ENCODE peak calls at places on chromosomes 4 and X, in five cellular contexts. N is brain microvascular endothelial cell, K is fibroblast of villous mesenchyme, I is right cardiac atrium, E is AG09309. Y is an unnamed sample.

GRCh38 chr4:147285751-147286150 is 195.1 kb upstream of the EDNRA start:
- DNase-seq in N (no peak), K (no peak), I (no peak), E (no peak), Y (no peak)

GRCh38 chr4:138405934-138406567 is 163.9 kb upstream of the SLC7A11 start:
- DNase-seq in N (peak), K (peak), I (no peak), E (peak), Y (no peak)

GRCh38 chrX:25012793-25013592 is 2.8 kb downstream of the ARX start:
- DNase-seq in N (no peak), K (no peak), I (no peak), E (no peak), Y (no peak)

GRCh38 chr4:88275516-88275915 is 8.8 kb downstream of the PPM1K start:
- DNase-seq in N (peak), K (peak), I (no peak), E (no peak), Y (no peak)

GRCh38 chr4:26235500-26235899 is 85.3 kb upstream of the RBPJ start:
- DNase-seq in N (no peak), K (peak), I (peak), E (peak), Y (no peak)

GRCh38 chr4:52244103-52244772 is 193.1 kb downstream of the SPATA18 start:
- DNase-seq in N (no peak), K (no peak), I (no peak), E (no peak), Y (no peak)

GRCh38 chrX:140505421-140506337 is 810 bp upstream of the SOX3 start:
- DNase-seq in N (no peak), K (no peak), I (no peak), E (no peak), Y (no peak)

GRCh38 chr4:139018971-139019758 is 3.6 kb downstream of the NOCT start:
- DNase-seq in N (no peak), K (peak), I (no peak), E (peak), Y (peak)

GRCh38 chr4:6622744-6623143 is 17.7 kb upstream of the MRFAP1 start:
- DNase-seq in N (no peak), K (no peak), I (no peak), E (no peak), Y (no peak)

GRCh38 chrX:25433307-25433706 is 417.5 kb upstream of the ARX start:
- DNase-seq in N (no peak), K (no peak), I (no peak), E (no peak), Y (no peak)

GRCh38 chr4:26058537-26058936 is 144.5 kb downstream of the SMIM20 start:
- DNase-seq in N (no peak), K (no peak), I (peak), E (no peak), Y (no peak)

GRCh38 chr4:37749398-37749988 is 63.3 kb upstream of the RELL1 start:
- DNase-seq in N (no peak), K (no peak), I (no peak), E (no peak), Y (no peak)

GRCh38 chrX:118823263-118824172 is at the start of gene ZCCHC12:
- DNase-seq in N (peak), K (peak), I (peak), E (no peak), Y (no peak)

GRCh38 chrX:136725446-136726104 is 55.2 kb downstream of the ARHGEF6 start:
- DNase-seq in N (peak), K (peak), I (peak), E (peak), Y (no peak)

GRCh38 chrX:19888419-19888879 is 1.0 kb upstream of the SH3KBP1 start:
- DNase-seq in N (peak), K (peak), I (no peak), E (peak), Y (peak)

GRCh38 chr4:59647500-59647899 is 1552.6 kb upstream of the ADGRL3 start:
- DNase-seq in N (no peak), K (no peak), I (no peak), E (no peak), Y (no peak)

GRCh38 chrX:77160301-77160700 is 286.9 kb upstream of the FGF16 start:
- DNase-seq in N (no peak), K (no peak), I (no peak), E (no peak), Y (no peak)

GRCh38 chr4:133320576-133321170 is 171.6 kb downstream of the PCDH10 start:
- DNase-seq in N (peak), K (peak), I (no peak), E (no peak), Y (no peak)

GRCh38 chr4:82284475-82284857 is 89.3 kb downstream of the HNRNPD start:
- DNase-seq in N (peak), K (no peak), I (no peak), E (no peak), Y (no peak)

GRCh38 chrX:50903387-50904027 is 7.0 kb upstream of the BMP15 start:
- DNase-seq in N (peak), K (peak), I (no peak), E (no peak), Y (no peak)

GRCh38 chr4:152106113-152106763 is 345.4 kb upstream of the GATB start:
- DNase-seq in N (peak), K (peak), I (peak), E (peak), Y (peak)

GRCh38 chr4:153556441-153556815 is 90.3 kb downstream of the TMEM131L start:
- DNase-seq in N (no peak), K (no peak), I (no peak), E (no peak), Y (no peak)

GRCh38 chr4:113849771-113850170 is 88.2 kb upstream of the CAMK2D start:
- DNase-seq in N (no peak), K (peak), I (peak), E (no peak), Y (no peak)

GRCh38 chr4:115278830-115279229 is 165.4 kb upstream of the NDST4 start:
- DNase-seq in N (no peak), K (no peak), I (no peak), E (no peak), Y (no peak)

GRCh38 chr4:99945718-99946345 is 586 bp downstream of the DNAJB14 start:
- DNase-seq in N (no peak), K (peak), I (no peak), E (no peak), Y (no peak)

GRCh38 chr4:57137261-57137660 is 27.1 kb upstream of the IGFBP7 start:
- DNase-seq in N (no peak), K (no peak), I (no peak), E (no peak), Y (no peak)

GRCh38 chrX:15269120-15269519 is 763 bp downstream of the ASB9 start:
- DNase-seq in N (no peak), K (no peak), I (no peak), E (no peak), Y (no peak)

GRCh38 chrX:41559662-41560061 is 112.5 kb downstream of the NYX start:
- DNase-seq in N (peak), K (peak), I (no peak), E (peak), Y (peak)

GRCh38 chr4:152408514-152409327 is 127.2 kb downstream of the FBXW7 start:
- DNase-seq in N (peak), K (peak), I (no peak), E (peak), Y (peak)

GRCh38 chr4:5051210-5051691 is at the start of gene STK32B:
- DNase-seq in N (peak), K (peak), I (peak), E (peak), Y (no peak)

GRCh38 chrX:7889680-7890079 is 37.5 kb downstream of the PNPLA4 start:
- DNase-seq in N (peak), K (peak), I (no peak), E (peak), Y (no peak)

GRCh38 chr4:184668511-184669114 is 19.1 kb downstream of the PRIMPOL start:
- DNase-seq in N (no peak), K (peak), I (no peak), E (no peak), Y (no peak)

DNA sequence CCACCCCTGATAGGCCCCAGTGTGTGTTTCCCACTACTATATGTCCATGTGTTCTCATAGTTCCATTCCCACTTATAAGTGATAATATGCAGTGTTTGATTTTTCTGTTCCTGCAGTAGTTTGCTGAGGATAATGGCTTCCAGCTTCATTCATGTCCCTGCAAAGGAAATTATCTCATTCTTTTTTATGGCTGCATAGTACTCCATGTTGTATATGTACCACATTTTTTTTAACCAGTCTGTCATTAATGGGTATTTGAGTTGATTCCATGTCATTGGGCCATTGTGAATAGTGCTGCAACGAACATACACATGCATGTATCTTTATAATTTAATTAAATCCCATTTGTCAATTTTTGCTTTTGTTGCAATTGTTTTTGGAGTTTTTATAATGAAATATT is 10.3 kb upstream of the TMPRSS11A start:
- DNase-seq in N (no peak), K (no peak), I (no peak), E (no peak), Y (no peak)
- H3K4me3 ChIP-seq in N (no peak), K (no peak), I (no peak), E (no peak), Y (no peak)

DNA sequence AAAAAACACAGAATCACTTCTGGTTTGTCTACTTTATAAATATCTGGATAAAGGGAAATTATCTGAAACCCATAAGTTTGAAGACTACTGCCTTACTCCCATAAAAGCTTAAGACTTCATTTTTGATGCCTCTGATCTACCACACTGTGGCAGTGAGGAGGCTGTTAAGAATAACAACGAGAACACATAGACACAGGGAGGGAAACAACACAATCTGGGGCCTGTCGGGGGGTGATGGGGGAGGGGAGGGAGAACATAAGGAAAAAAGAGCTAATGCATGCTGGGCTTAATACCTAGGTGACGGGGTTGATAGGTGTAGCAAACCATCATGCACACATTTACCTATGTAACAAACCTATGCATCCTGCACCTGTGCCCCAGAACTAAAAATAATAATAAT is 573.7 kb downstream of the GBA3 start:
- DNase-seq in N (no peak), K (no peak), I (no peak), E (no peak), Y (no peak)
- H3K4me3 ChIP-seq in N (no peak), K (no peak), I (no peak), E (no peak), Y (no peak)

GRCh38 chr4:74375824-74376426 is 11.0 kb downstream of the EREG start:
- DNase-seq in N (no peak), K (no peak), I (no peak), E (no peak), Y (no peak)
- H3K4me3 ChIP-seq in N (no peak), K (no peak), I (no peak), E (no peak), Y (no peak)

GRCh38 chr4:41537267-41537890 is 578 bp upstream of the LIMCH1 start:
- DNase-seq in N (no peak), K (no peak), I (no peak), E (no peak), Y (no peak)

GRCh38 chr4:41538017-41538733 is at the start of gene LIMCH1:
- DNase-seq in N (no peak), K (peak), I (peak), E (peak), Y (no peak)

GRCh38 chr4:41539711-41540110 is 1.8 kb downstream of the LIMCH1 start:
- DNase-seq in N (no peak), K (no peak), I (no peak), E (no peak), Y (no peak)

GRCh38 chr4:41540687-41541086 is 2.7 kb downstream of the LIMCH1 start:
- DNase-seq in N (no peak), K (no peak), I (no peak), E (no peak), Y (no peak)

GRCh38 chr4:41538887-41539498 is 1.0 kb downstream of the LIMCH1 start:
- DNase-seq in N (no peak), K (no peak), I (peak), E (peak), Y (no peak)
- H3K4me3 ChIP-seq in N (no peak), K (no peak), I (peak), E (peak), Y (no peak)

DNA sequence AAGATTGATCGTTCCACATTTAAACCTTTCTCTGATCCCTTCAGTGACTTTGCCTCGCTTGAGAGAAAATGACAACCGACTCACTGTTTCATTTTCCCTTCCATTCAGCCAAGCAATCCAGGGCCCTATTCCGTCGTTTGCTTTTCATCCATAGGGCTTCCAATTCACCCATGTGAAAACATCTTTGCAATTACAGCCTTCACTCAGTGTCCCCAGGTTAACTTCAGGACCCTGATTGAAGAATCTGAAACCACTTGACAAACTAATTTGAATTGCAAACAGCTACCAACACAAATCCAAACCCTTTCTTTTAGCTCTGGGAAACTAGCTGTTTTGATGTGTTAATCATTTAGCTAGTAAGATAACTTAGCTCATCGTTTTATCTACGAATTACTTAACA is 120.2 kb upstream of the FAM9C start:
- DNase-seq in N (no peak), K (no peak), I (no peak), E (no peak), Y (no peak)
- H3K4me3 ChIP-seq in N (no peak), K (no peak), I (no peak), E (no peak), Y (no peak)

GRCh38 chr4:175451238-175451965 is 360.7 kb downstream of the GPM6A start:
- DNase-seq in N (no peak), K (no peak), I (no peak), E (no peak), Y (no peak)

GRCh38 chr4:175444512-175444911 is 367.6 kb downstream of the GPM6A start:
- DNase-seq in N (no peak), K (no peak), I (no peak), E (no peak), Y (no peak)

GRCh38 chr4:175450446-175450845 is 361.6 kb downstream of the GPM6A start:
- DNase-seq in N (no peak), K (no peak), I (no peak), E (no peak), Y (no peak)

GRCh38 chr4:175443547-175443946 is 368.5 kb downstream of the GPM6A start:
- DNase-seq in N (no peak), K (no peak), I (no peak), E (no peak), Y (no peak)

DNA sequence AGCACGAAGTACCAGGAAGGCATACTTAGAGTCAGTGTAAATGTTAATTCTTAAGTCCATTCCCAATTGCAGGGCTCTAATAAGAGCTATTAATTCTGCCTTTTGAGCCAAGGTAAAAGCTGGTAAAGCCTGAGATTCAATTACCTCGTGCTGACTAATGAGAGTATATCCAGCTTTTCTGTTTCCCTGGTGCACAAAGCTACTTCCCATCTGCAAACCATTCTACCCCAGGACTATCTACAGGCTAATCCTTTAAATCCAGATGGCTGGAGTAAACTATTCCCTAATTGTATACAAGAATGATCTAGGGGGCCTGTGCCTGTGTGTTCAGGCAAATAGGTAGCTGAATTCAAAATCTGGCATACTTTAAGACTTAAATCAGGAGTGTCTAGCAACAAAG is 365.1 kb downstream of the GPM6A start:
- DNase-seq in N (no peak), K (no peak), I (no peak), E (no peak), Y (no peak)
- H3K4me3 ChIP-seq in N (no peak), K (no peak), I (no peak), E (no peak), Y (no peak)

DNA sequence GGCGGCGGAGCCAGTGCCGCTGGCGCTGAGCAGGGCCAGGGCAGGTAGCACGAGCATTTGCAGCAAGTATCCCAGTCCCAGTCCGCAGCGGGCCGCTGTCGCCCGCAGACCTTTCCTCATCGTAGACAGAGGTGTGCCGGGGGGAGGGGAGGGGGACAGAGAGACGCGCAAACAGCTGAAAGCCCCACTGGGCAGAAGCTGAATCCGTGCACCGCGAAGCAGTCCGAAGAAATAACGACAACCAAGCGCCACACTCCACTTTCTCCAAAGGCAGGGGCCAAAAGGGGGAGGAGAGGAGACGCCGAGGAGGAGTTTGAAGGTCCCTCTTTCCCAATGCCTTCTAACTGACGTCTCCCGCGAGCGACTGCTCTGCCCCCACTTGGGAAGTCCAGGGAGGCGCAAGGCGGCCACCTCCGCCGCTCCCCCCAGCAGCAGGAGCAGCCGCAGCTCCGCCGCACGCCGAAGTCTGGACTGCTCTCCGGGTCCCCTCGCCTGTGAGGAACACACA is at the start of gene UNC5C:
- DNase-seq in N (peak), K (peak), I (peak), E (no peak), Y (no peak)
- H3K4me3 ChIP-seq in N (peak), K (peak), I (peak), E (peak), Y (no peak)

DNA sequence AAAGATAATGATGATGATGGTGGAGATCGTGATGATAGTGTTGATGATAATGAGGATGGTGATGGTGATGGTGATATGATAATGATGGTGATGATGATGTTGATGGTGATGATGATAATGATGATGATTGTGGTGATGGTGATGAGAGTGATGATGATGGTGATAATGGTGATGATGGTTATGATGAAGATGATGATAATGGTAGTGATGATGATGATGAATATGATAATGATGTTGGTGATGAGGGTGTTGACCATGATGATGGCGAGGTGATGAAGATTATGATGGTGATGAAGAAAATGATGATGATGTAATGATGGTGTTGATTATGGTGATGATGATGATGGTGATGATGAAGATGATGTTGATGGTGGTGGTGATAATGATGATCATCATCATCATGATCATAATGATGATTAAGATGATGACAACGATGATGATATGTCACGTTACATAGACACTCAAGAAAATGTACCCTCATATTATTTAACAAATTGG is 1106.4 kb downstream of the NLGN4X start:
- DNase-seq in N (no peak), K (no peak), I (no peak), E (no peak), Y (no peak)
- H3K4me3 ChIP-seq in N (no peak), K (no peak), I (no peak), E (no peak), Y (no peak)

DNA sequence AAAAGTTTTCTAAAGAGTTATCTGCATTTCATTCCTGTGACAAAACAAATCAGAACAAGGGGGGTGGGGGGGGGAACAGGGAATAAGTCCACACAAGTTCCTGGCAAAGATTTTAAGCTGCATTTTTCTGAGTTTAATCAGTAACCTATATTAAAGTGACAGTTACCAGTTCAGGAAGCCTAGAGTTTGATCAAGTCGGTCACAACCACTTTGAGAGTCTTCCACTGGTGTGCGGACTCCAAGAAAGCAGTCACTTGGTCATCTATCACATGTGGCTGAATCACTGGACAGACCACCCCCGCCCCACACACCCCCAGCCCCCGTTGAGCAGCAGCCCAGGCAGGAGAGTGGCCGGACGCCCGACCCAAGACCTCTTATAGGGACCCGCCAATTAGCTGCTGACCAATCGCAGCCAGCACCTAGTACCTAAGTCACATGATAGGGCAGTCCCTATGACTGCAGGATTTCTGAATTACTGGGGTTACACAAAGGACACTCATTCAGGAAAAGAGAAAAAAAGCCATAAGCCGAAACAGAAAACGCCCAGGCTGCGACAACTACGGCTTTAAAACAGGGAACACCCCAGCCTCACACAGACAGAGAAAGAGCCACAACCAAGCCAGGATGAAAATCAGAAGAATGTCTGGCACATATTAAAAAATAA is 569.4 kb upstream of the DIPK2B start:
- DNase-seq in N (peak), K (peak), I (peak), E (peak), Y (no peak)
- H3K4me3 ChIP-seq in N (peak), K (peak), I (peak), E (peak), Y (peak)

GRCh38 chrX:100830547-100830946 is 10.4 kb downstream of the CSTF2 start:
- DNase-seq in N (no peak), K (no peak), I (no peak), E (no peak), Y (no peak)
- H3K4me3 ChIP-seq in N (no peak), K (no peak), I (no peak), E (no peak), Y (no peak)